ENCODE peak calls at places on chromosomes 7 and 10, in five cellular contexts. H is HTR-8/SVneo, L is fibroblast of the aortic adventitia, R is EL, Q is tibial artery. D is an unnamed sample.

GRCh38 chr7:112646787-112647186 is 143.4 kb downstream of the TMEM168 start:
- DNase-seq in H (no peak), L (no peak), R (no peak), Q (no peak), D (no peak)

GRCh38 chr10:26860026-26860541 is 674 bp downstream of the ABI1 start:
- DNase-seq in H (peak), L (peak), R (peak), Q (peak), D (peak)

GRCh38 chr7:137820677-137821420 is 25.9 kb downstream of the DGKI start:
- DNase-seq in H (no peak), L (peak), R (no peak), Q (peak), D (peak)

GRCh38 chr10:14254368-14254767 is 76.4 kb downstream of the FRMD4A start:
- DNase-seq in H (no peak), L (peak), R (peak), Q (no peak), D (no peak)

GRCh38 chr10:96814264-96814663 is 17.8 kb upstream of the LCOR start:
- DNase-seq in H (no peak), L (peak), R (peak), Q (no peak), D (peak)

GRCh38 chr7:44131173-44132009 is 8.0 kb upstream of the POLD2 start:
- DNase-seq in H (peak), L (no peak), R (no peak), Q (no peak), D (peak)

GRCh38 chr7:133635541-133635940 is 382.7 kb downstream of the EXOC4 start:
- DNase-seq in H (no peak), L (no peak), R (no peak), Q (no peak), D (no peak)

GRCh38 chr7:105940111-105940510 is 23.0 kb upstream of the CDHR3 start:
- DNase-seq in H (no peak), L (no peak), R (no peak), Q (no peak), D (no peak)

GRCh38 chr7:96521068-96521629 is 188.5 kb downstream of the SEM1 start:
- DNase-seq in H (no peak), L (no peak), R (no peak), Q (no peak), D (no peak)

GRCh38 chr10:79273603-79274002 is 73.7 kb upstream of the PPIF start:
- DNase-seq in H (no peak), L (peak), R (no peak), Q (no peak), D (peak)

GRCh38 chr7:17239683-17240521 is 58.5 kb upstream of the AHR start:
- DNase-seq in H (peak), L (peak), R (peak), Q (no peak), D (peak)

GRCh38 chr7:128166603-128167315 is 74.3 kb upstream of the LEP start:
- DNase-seq in H (no peak), L (no peak), R (no peak), Q (no peak), D (peak)

GRCh38 chr10:71064413-71065118 is 147.8 kb upstream of the UNC5B start:
- DNase-seq in H (no peak), L (no peak), R (no peak), Q (no peak), D (peak)

GRCh38 chr7:151661556-151661955 is 141.9 kb upstream of the RHEB start:
- DNase-seq in H (no peak), L (no peak), R (no peak), Q (no peak), D (no peak)

GRCh38 chr10:91210435-91210834 is 10.0 kb upstream of the PCGF5 start:
- DNase-seq in H (no peak), L (no peak), R (no peak), Q (no peak), D (no peak)

GRCh38 chr10:14153570-14154055 is 177.1 kb downstream of the FRMD4A start:
- DNase-seq in H (no peak), L (no peak), R (no peak), Q (no peak), D (no peak)

GRCh38 chr10:12324530-12324929 is 24.8 kb upstream of the CAMK1D start:
- DNase-seq in H (no peak), L (no peak), R (no peak), Q (no peak), D (no peak)

GRCh38 chr10:132851451-132851850 is 65.5 kb upstream of the NKX6-2 start:
- DNase-seq in H (no peak), L (no peak), R (no peak), Q (peak), D (no peak)

GRCh38 chr7:75056476-75056875 is 17.1 kb downstream of the RCC1L start:
- DNase-seq in H (no peak), L (peak), R (peak), Q (no peak), D (peak)

GRCh38 chr10:61472090-61472674 is 19.0 kb upstream of the TMEM26 start:
- DNase-seq in H (no peak), L (no peak), R (no peak), Q (no peak), D (no peak)

GRCh38 chr10:33897255-33897893 is 562.9 kb upstream of the NRP1 start:
- DNase-seq in H (no peak), L (peak), R (peak), Q (no peak), D (peak)

GRCh38 chr7:50655490-50655889 is 90.3 kb upstream of the DDC start:
- DNase-seq in H (no peak), L (no peak), R (no peak), Q (peak), D (no peak)

GRCh38 chr10:29648114-29648982 is 13.6 kb upstream of the SVIL start:
- DNase-seq in H (no peak), L (peak), R (no peak), Q (no peak), D (peak)

GRCh38 chr7:157682064-157682945 is 345.5 kb downstream of the DNAJB6 start:
- DNase-seq in H (no peak), L (no peak), R (no peak), Q (peak), D (no peak)

GRCh38 chr7:96968981-96969380 is 36.4 kb upstream of the DLX6 start:
- DNase-seq in H (no peak), L (no peak), R (no peak), Q (no peak), D (no peak)

GRCh38 chr7:41028591-41028990 is 674.3 kb downstream of the INHBA start:
- DNase-seq in H (no peak), L (peak), R (no peak), Q (no peak), D (peak)

GRCh38 chr10:4725917-4726606 is 99.9 kb upstream of the AKR1E2 start:
- DNase-seq in H (peak), L (peak), R (peak), Q (no peak), D (peak)

GRCh38 chr10:19592276-19592675 is 224.0 kb upstream of the PLXDC2 start:
- DNase-seq in H (no peak), L (peak), R (peak), Q (no peak), D (peak)

GRCh38 chr10:26269754-26270153 is 53.2 kb downstream of the GAD2 start:
- DNase-seq in H (peak), L (peak), R (peak), Q (no peak), D (peak)

GRCh38 chr7:114875171-114875570 is 46.7 kb upstream of the MDFIC start:
- DNase-seq in H (no peak), L (no peak), R (no peak), Q (no peak), D (no peak)

GRCh38 chr10:72899545-72899944 is 6.0 kb downstream of the OIT3 start:
- DNase-seq in H (no peak), L (no peak), R (no peak), Q (no peak), D (no peak)

D was measured in GM23248.